ENCODE peak calls at places on chromosomes 3 and 15, in seven cellular contexts. R is stimulated activated CD4-positive, alpha-beta T cell treated with anti-CD3 and anti-CD28 coated beads, Interleukin-4, amount 100 ng/mL, for 48 hours; O is COR-L47; G is Jurkat, Clone E6-1; T is fibroblast of the aortic adventitia; P is SW480; I is cardiac fibroblast. Z is an unnamed sample.

GRCh38 chr3:33231755-33232465 is 13.3 kb upstream of the SUSD5 start:
- DNase-seq in R (no peak), O (no peak), G (no peak), T (no peak), P (no peak), I (no peak), Z (no peak)

GRCh38 chr3:157294953-157295352 is 135.0 kb upstream of the CCNL1 start:
- DNase-seq in R (no peak), O (no peak), G (no peak), T (no peak), P (no peak), I (no peak), Z (no peak)

GRCh38 chr3:19950316-19950715 is 3.4 kb downstream of the RAB5A start:
- DNase-seq in R (no peak), O (no peak), G (no peak), T (no peak), P (no peak), I (no peak), Z (no peak)

GRCh38 chr15:47887181-47887580 is 169.9 kb downstream of the SEMA6D start:
- DNase-seq in R (no peak), O (peak; percentile 74), G (no peak), T (no peak), P (no peak), I (no peak), Z (no peak)

GRCh38 chr3:69200384-69201068 is 78.1 kb upstream of the LMOD3 start:
- DNase-seq in R (peak; percentile 41), O (no peak), G (no peak), T (peak; percentile 49), P (peak; percentile 81), I (peak; percentile 22), Z (peak; percentile 94)

GRCh38 chr3:74445541-74445940 is 168.9 kb downstream of the CNTN3 start:
- DNase-seq in R (no peak), O (no peak), G (no peak), T (no peak), P (no peak), I (no peak), Z (no peak)

GRCh38 chr15:90465140-90465929 is 64.4 kb upstream of the CRTC3 start:
- DNase-seq in R (no peak), O (no peak), G (no peak), T (peak; percentile 96), P (no peak), I (peak; percentile 74), Z (peak; percentile 88)

GRCh38 chr15:49215768-49216739 is 46.0 kb downstream of the GALK2 start:
- DNase-seq in R (no peak), O (peak; percentile 64), G (no peak), T (no peak), P (no peak), I (no peak), Z (no peak)

GRCh38 chr3:30583973-30584372 is 22.4 kb upstream of the TGFBR2 start:
- DNase-seq in R (no peak), O (no peak), G (no peak), T (no peak), P (peak; percentile 22), I (no peak), Z (no peak)

GRCh38 chr3:46924921-46925584 is 47.5 kb downstream of the PTH1R start:
- DNase-seq in R (no peak), O (no peak), G (no peak), T (no peak), P (no peak), I (no peak), Z (no peak)

GRCh38 chr3:8303466-8303865 is 198.2 kb upstream of the LMCD1 start:
- DNase-seq in R (no peak), O (no peak), G (no peak), T (no peak), P (no peak), I (peak; percentile 9), Z (no peak)

GRCh38 chr3:62167566-62168262 is 205.6 kb downstream of the FEZF2 start:
- DNase-seq in R (no peak), O (no peak), G (no peak), T (no peak), P (no peak), I (peak; percentile 9), Z (no peak)

GRCh38 chr3:94187697-94188096 is 124.8 kb downstream of the NSUN3 start:
- DNase-seq in R (no peak), O (no peak), G (no peak), T (no peak), P (no peak), I (no peak), Z (no peak)

GRCh38 chr3:39809995-39810595 is 686 bp downstream of the MYRIP start:
- DNase-seq in R (no peak), O (no peak), G (no peak), T (no peak), P (no peak), I (no peak), Z (peak; percentile 43)

GRCh38 chr15:99368743-99369142 is 117.5 kb downstream of the LRRC28 start:
- DNase-seq in R (no peak), O (no peak), G (no peak), T (no peak), P (no peak), I (no peak), Z (no peak)

GRCh38 chr3:113062717-113063116 is 71.9 kb downstream of the GTPBP8 start:
- DNase-seq in R (no peak), O (no peak), G (no peak), T (no peak), P (no peak), I (no peak), Z (no peak)

GRCh38 chr3:39809181-39809994 is at the start of gene MYRIP:
- DNase-seq in R (no peak), O (peak; percentile 64), G (peak; percentile 6), T (peak; percentile 7), P (peak; percentile 64), I (no peak), Z (peak; percentile 81)

GRCh38 chr15:95202569-95203349 is 971.4 kb downstream of the MCTP2 start:
- DNase-seq in R (no peak), O (no peak), G (no peak), T (peak; percentile 5), P (no peak), I (peak; percentile 3), Z (no peak)

GRCh38 chr3:117719316-117719926 is 1009.8 kb downstream of the TUSC7 start:
- DNase-seq in R (no peak), O (peak; percentile 40), G (peak; percentile 7), T (peak; percentile 63), P (peak; percentile 9), I (peak; percentile 48), Z (peak; percentile 45)

GRCh38 chr3:85304360-85304964 is 345.7 kb downstream of the CADM2 start:
- DNase-seq in R (no peak), O (no peak), G (no peak), T (no peak), P (peak; percentile 5), I (peak; percentile 1), Z (no peak)

GRCh38 chr3:36373661-36374060 is 6.6 kb upstream of the STAC start:
- DNase-seq in R (no peak), O (no peak), G (no peak), T (peak; percentile 4), P (no peak), I (no peak), Z (no peak)

GRCh38 chr3:113231827-113232253 is 20.5 kb downstream of the BOC start:
- DNase-seq in R (no peak), O (peak; percentile 95), G (no peak), T (peak; percentile 65), P (peak; percentile 79), I (peak; percentile 88), Z (peak; percentile 24)

GRCh38 chr3:128283429-128283828 is 130.1 kb downstream of the EEFSEC start:
- DNase-seq in R (no peak), O (no peak), G (no peak), T (no peak), P (no peak), I (no peak), Z (no peak)

GRCh38 chr15:59140422-59141226 is 35.7 kb downstream of the CCNB2 start:
- DNase-seq in R (no peak), O (no peak), G (no peak), T (no peak), P (no peak), I (no peak), Z (no peak)